ENCODE peak calls at places on chromosome 1, in eight cellular contexts. Q, V, A, R, P, T, E and O are unnamed samples.

GRCh38 chr1:6572653-6573383 is 7.0 kb upstream of the ZBTB48 start:
- DNase-seq in A (no peak), V (no peak), T (no peak), Q (no peak), R (no peak), P (no peak), E (no peak), O (no peak)

GRCh38 chr1:46342677-46343350 is 2.2 kb downstream of the NSUN4 start:
- DNase-seq in P (no peak), E (no peak), V (no peak), A (no peak), Q (no peak), R (no peak), T (no peak), O (no peak)

GRCh38 chr1:44072204-44072603 is 40.9 kb upstream of the SLC6A9 start:
- DNase-seq in R (no peak), T (peak; percentile 95), E (no peak), Q (peak; percentile 71), A (peak; percentile 93), V (peak; percentile 98), P (no peak), O (peak; percentile 79)

GRCh38 chr1:230272557-230272956 is 153.6 kb downstream of the PGBD5 start:
- DNase-seq in A (no peak), E (no peak), V (no peak), T (no peak), Q (no peak), R (no peak), P (no peak), O (no peak)

GRCh38 chr1:55870076-55870475 is 654.9 kb upstream of the USP24 start:
- DNase-seq in A (peak; percentile 77), Q (no peak), V (peak; percentile 88), E (no peak), R (no peak), P (no peak), T (no peak), O (no peak)

GRCh38 chr1:239757711-239758110 is 334.0 kb upstream of the FMN2 start:
- DNase-seq in A (no peak), R (no peak), Q (no peak), T (no peak), P (no peak), V (no peak), E (no peak), O (no peak)

GRCh38 chr1:213898684-213899083 is 89.1 kb upstream of the PROX1 start:
- DNase-seq in P (no peak), T (no peak), V (no peak), A (no peak), Q (no peak), E (no peak), R (no peak), O (no peak)

GRCh38 chr1:228177936-228178710 is 12.5 kb downstream of the IBA57 start:
- DNase-seq in R (no peak), V (no peak), P (peak; percentile 18), T (no peak), Q (no peak), E (no peak), A (no peak), O (no peak)

GRCh38 chr1:210385228-210385627 is 56.5 kb downstream of the HHAT start:
- DNase-seq in Q (no peak), T (no peak), A (no peak), V (no peak), R (no peak), P (no peak), E (no peak), O (no peak)

GRCh38 chr1:202572867-202573266 is 137.4 kb downstream of the SYT2 start:
- DNase-seq in E (no peak), A (peak; percentile 79), P (no peak), V (no peak), Q (no peak), R (no peak), T (no peak), O (no peak)

GRCh38 chr1:189605236-189605635 is 872.4 kb downstream of the BRINP3 start:
- DNase-seq in P (no peak), E (no peak), T (no peak), R (no peak), Q (no peak), V (no peak), A (no peak), O (no peak)

DNA sequence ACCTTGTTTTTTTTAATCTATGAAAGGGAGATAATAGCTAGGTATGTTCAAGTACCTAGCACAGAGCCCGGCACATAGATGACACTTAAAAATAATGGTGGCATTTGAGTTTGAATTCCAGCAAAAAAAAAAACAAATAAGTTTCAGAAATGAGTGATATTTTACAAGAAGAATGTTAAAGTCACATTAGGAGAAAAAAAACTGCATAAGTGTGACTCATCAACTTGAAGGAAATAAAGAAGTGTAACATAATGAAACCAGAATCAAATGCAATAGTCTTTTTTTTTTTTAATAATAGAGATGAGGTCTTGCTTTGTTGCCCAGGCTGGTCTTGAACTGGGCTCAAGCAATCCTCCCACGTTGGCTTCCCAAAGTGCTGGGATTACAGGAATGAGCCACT is 17.1 kb downstream of the DNASE2B start:
- DNase-seq in T (no peak), V (peak; percentile 29), P (no peak), A (peak; percentile 34), R (no peak), E (no peak), Q (no peak), O (no peak)
- TF ChIP-seq CTCF in T (no peak), V (no peak), P (no peak), A (no peak), R (no peak), E (no peak), Q (no peak), O (no peak)

GRCh38 chr1:107842241-107842640 is 122.7 kb downstream of the VAV3 start:
- DNase-seq in T (no peak), V (no peak), R (no peak), P (no peak), A (no peak), Q (no peak), E (no peak), O (no peak)

GRCh38 chr1:107844009-107844408 is 121.0 kb downstream of the VAV3 start:
- DNase-seq in A (no peak), T (no peak), P (no peak), Q (no peak), E (no peak), V (no peak), R (no peak), O (no peak)

GRCh38 chr1:107835151-107835670 is 129.8 kb downstream of the VAV3 start:
- DNase-seq in P (no peak), R (no peak), T (no peak), E (no peak), V (no peak), A (no peak), Q (no peak), O (no peak)

GRCh38 chr1:107840746-107841145 is 124.2 kb downstream of the VAV3 start:
- DNase-seq in A (no peak), R (no peak), Q (no peak), T (no peak), E (no peak), P (no peak), V (no peak), O (no peak)
- H3K4me3 ChIP-seq in A (no peak overlapping the region), R (no peak overlapping the region), Q (no peak overlapping the region), T (no peak overlapping the region), E (no peak overlapping the region), P (no peak overlapping the region), V (no peak overlapping the region), O (no peak overlapping the region)

DNA sequence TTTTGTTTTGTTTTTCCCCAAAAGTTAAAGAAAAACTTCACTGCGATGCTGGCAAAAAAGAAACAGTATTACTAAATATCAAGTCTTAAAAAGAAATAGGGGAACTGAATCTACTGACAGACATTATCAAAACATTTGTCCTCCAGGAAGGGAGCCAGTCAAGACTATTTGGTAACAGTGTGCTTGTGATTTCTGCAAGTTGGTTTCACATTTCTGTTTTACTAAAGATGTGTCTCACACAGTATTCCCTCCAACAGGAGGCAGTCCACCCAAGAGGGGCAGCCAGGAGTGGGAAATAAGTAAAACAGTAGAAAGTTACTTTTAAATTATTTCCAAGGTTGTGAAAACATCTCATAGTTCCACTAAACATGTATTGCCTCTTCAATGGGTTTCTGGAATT is 74.4 kb upstream of the SDC3 start:
- DNase-seq in E (no peak), A (peak; percentile 38), T (peak; percentile 34), P (no peak), R (no peak), Q (no peak), V (peak; percentile 22), O (no peak)
- TF ChIP-seq CTCF in E (no peak), A (peak; percentile 19), T (peak; percentile 22), P (no peak), R (no peak), Q (no peak), V (peak; percentile 16), O (no peak)

DNA sequence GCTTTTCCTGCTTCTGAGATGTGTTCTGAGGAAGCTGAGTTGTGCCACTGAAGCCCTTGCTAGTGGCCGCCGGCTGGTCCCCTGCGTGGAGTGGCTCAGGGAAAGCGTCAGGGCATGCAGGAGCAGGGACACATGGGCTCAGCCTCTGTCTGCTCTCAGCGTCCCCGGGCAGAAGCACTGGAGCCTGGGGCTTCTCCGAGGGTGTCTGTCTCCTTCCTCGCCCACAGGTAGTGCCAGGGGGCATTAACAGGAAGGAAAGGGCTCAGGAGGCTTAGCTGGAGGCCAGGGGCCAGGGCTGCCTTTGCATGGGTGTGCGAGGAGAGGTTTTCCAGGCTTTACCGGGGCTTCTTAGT is 7.4 kb downstream of the PRDM16 start:
- DNase-seq in R (no peak), T (no peak), P (no peak), E (no peak), Q (no peak), V (no peak), A (no peak), O (no peak)
- H3K4me3 ChIP-seq in R (no peak overlapping the region), T (no peak overlapping the region), P (no peak overlapping the region), E (no peak overlapping the region), Q (no peak overlapping the region), V (no peak overlapping the region), A (no peak overlapping the region), O (no peak overlapping the region)